ENCODE peak calls at places on chromosome 14, in ten cellular contexts. Z is astrocyte of the spinal cord, N is HFFc6, M is pancreas, D is bronchial epithelial cell, O is AG04449, J is breast epithelium, K is dorsolateral prefrontal cortex, Y is tibial artery, F is GM13976. E is an unnamed sample.

GRCh38 chr14:91501348-91501747 is 8.8 kb downstream of the PPP4R3A start:
- DNase-seq in Z (no peak), N (no peak), M (no peak), D (no peak), O (no peak), J (no peak), K (no peak), Y (no peak), F (no peak), E (no peak)

GRCh38 chr14:41297961-41298690 is 308.6 kb upstream of the LRFN5 start:
- DNase-seq in Z (peak; percentile 3), N (no peak), M (no peak), D (no peak), O (no peak), J (no peak), K (no peak), Y (no peak), F (no peak), E (no peak)

GRCh38 chr14:24334431-24335271 is at the start of gene ADCY4:
- DNase-seq in Z (no peak), N (no peak), M (no peak), D (no peak), O (no peak), J (no peak), K (no peak), Y (no peak), F (peak; percentile 52), E (peak; percentile 91)

GRCh38 chr14:77140343-77140936 is 1.2 kb downstream of the ZDHHC22 start:
- DNase-seq in Z (no peak), N (no peak), M (no peak), D (no peak), O (no peak), J (no peak), K (peak; percentile 27), Y (no peak), F (no peak), E (no peak)

GRCh38 chr14:76958975-76959710 is 69.4 kb downstream of the IRF2BPL start:
- DNase-seq in Z (peak; percentile 79), N (peak; percentile 86), M (no peak), D (peak; percentile 93), O (no peak), J (peak; percentile 66), K (no peak), Y (peak; percentile 95), F (peak; percentile 67), E (no peak)

GRCh38 chr14:76603713-76604112 is 157.6 kb upstream of the VASH1 start:
- DNase-seq in Z (no peak), N (no peak), M (no peak), D (no peak), O (no peak), J (no peak), K (no peak), Y (no peak), F (no peak), E (no peak)

GRCh38 chr14:37232907-37233481 is 35.3 kb downstream of the MIPOL1 start:
- DNase-seq in Z (peak; percentile 66), N (peak; percentile 65), M (no peak), D (peak; percentile 79), O (peak; percentile 12), J (no peak), K (no peak), Y (no peak), F (peak; percentile 16), E (no peak)

GRCh38 chr14:53190938-53191337 is 37.8 kb upstream of the DDHD1 start:
- DNase-seq in Z (no peak), N (no peak), M (no peak), D (peak; percentile 49), O (no peak), J (no peak), K (no peak), Y (no peak), F (peak; percentile 54), E (no peak)

GRCh38 chr14:29928342-29928640 is 644 bp upstream of the PRKD1 start:
- DNase-seq in Z (no peak), N (no peak), M (no peak), D (no peak), O (no peak), J (no peak), K (no peak), Y (no peak), F (no peak), E (no peak)

GRCh38 chr14:52948039-52948438 is 2.8 kb downstream of the FERMT2 start:
- DNase-seq in Z (no peak), N (no peak), M (no peak), D (no peak), O (no peak), J (no peak), K (no peak), Y (no peak), F (no peak), E (no peak)

GRCh38 chr14:79781882-79782281 is 429.4 kb downstream of the DIO2 start:
- DNase-seq in Z (peak; percentile 55), N (peak; percentile 8), M (no peak), D (no peak), O (peak; percentile 53), J (no peak), K (no peak), Y (no peak), F (no peak), E (no peak)

GRCh38 chr14:60326274-60326673 is 77.3 kb downstream of the PPM1A start:
- DNase-seq in Z (no peak), N (no peak), M (no peak), D (no peak), O (no peak), J (no peak), K (no peak), Y (no peak), F (no peak), E (no peak)

GRCh38 chr14:101457177-101457935 is 103.9 kb upstream of the DIO3 start:
- DNase-seq in Z (no peak), N (no peak), M (no peak), D (no peak), O (no peak), J (no peak), K (no peak), Y (peak; percentile 60), F (no peak), E (no peak)

GRCh38 chr14:81423504-81423903 is 23.4 kb upstream of the STON2 start:
- DNase-seq in Z (no peak), N (no peak), M (no peak), D (no peak), O (no peak), J (no peak), K (no peak), Y (peak; percentile 85), F (no peak), E (peak; percentile 90)

DNA sequence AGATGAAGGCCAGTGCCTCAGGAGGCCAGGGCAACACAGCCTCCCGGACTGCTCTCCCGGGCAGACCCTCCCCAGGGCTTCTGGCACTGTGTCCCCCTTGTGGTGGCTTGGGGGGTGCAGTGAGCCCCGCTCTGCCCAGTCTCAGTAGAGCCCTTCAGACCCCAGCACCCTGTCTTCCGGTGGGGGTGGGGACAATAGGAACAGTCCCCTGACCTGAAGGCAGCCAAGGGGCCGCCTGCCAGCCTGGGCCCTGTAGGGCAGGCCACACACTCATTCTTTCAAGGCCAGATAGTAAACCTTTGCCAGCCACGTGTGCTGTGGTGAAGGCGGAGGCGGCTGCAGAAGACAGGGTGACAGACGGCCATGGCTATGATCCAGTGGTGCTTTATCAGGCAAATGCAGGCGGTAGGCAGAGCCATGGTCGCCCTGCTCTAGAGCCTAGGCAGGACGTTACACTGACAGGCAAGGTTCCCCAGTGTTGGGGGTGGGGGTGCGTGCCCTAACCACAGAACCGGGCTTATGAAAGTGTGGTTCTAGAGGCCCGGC is 15.0 kb downstream of the ZFYVE21 start:
- DNase-seq in Z (no peak), N (no peak), M (peak; percentile 91), D (no peak), O (no peak), J (peak; percentile 68), K (no peak), Y (peak; percentile 60), F (no peak), E (no peak)
- TF ChIP-seq CTCF in Z (peak; percentile 12), N (peak; percentile 48), M (no peak), D (peak; percentile 15), O (no peak), J (no peak), K (peak; percentile 15), Y (no peak), F (no peak), E (no peak)

DNA sequence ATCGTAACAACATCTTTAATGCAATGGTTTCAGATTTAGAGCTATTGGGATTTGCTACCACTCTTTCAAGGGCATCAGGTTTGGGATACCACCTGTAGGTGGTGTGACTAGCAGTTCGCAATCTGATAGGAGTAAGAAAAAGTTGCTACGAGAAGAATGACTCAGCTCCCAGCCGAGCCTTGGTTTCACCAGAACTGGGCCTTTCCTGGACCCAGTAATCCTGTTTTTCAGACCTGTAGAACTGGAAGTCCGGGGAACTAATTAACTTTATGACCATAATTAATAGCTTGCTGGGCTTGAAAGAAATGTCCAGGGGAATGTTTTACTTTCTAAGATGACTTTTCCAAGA is 770 bp downstream of the ABHD4 start:
- DNase-seq in Z (peak; percentile 59), N (peak; percentile 46), M (peak; percentile 40), D (peak; percentile 86), O (no peak), J (peak; percentile 48), K (peak; percentile 29), Y (peak; percentile 74), F (peak; percentile 50), E (no peak)
- TF ChIP-seq CTCF in Z (peak; percentile 47), N (peak; percentile 68), M (no peak), D (peak; percentile 41), O (peak; percentile 38), J (peak; percentile 23), K (no peak), Y (peak; percentile 43), F (no peak), E (no peak)

DNA sequence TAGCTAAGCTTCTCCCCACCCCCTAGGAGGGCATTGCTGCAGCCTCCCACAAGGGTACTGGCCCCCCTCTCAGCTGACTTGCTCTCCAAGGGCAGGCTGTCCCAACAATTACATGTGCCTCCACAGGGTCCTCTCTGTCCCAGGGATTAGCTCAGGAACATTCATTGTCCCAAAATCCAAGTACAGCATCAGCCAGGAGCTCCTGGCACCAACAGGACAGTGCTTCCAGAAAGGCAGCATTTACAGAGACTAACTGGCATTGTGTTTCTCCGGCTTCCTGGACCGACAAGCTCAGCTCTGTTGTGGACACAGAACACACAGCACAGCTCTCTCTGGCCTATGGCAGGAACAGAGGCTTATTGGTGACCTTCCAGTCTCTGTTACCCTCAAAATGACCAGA is 21.7 kb downstream of the ABCD4 start:
- DNase-seq in Z (no peak), N (no peak), M (no peak), D (no peak), O (no peak), J (no peak), K (no peak), Y (no peak), F (no peak), E (no peak)
- TF ChIP-seq CTCF in Z (no peak), N (no peak), M (no peak), D (no peak), O (no peak), J (no peak), K (no peak), Y (no peak), F (no peak), E (no peak)

DNA sequence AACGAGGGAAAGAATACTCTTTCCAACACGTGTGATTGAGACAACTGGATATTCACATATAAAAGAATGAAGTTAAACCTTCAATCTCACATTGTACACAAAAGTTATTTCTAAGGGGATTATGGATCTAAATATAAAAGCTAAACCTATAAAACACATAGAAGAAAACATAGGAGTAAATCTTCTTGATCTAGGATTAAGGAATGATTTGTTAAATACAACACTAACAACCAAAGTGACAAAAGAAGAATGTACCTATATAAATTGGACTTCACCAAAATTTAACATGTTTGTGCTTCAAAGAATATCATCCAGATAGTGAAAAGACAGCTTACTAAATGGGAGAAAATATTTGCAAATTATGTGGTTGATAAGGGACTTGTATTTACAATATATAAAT is 36.9 kb upstream of the DLGAP5 start:
- DNase-seq in Z (no peak), N (no peak), M (no peak), D (no peak), O (no peak), J (no peak), K (no peak), Y (no peak), F (no peak), E (no peak)
- TF ChIP-seq CTCF in Z (no peak), N (no peak), M (no peak), D (no peak), O (no peak), J (no peak), K (no peak), Y (no peak), F (no peak), E (no peak)

E was measured in lower leg skin.